ENCODE peak calls at places on chromosome 6, in six cellular contexts. One of them, this sample, is unnamed.

GRCh38 chr6:137849709-137850093 is 17.4 kb upstream of the TNFAIP3 start:
- DNase-seq in NCI-H1105: no peak
- DNase-seq in stimulated activated CD4-positive, alpha-beta T cell treated with anti-CD3 and anti-CD28 coated beads, Interleukin-4, amount 100 ng/mL, for 1 hour: no peak
- DNase-seq in H7: no peak
- DNase-seq in NCI-H1092 treated with DMSO at 0.1 percent for 48 hours: no peak
- DNase-seq in brain microvascular endothelial cell: no peak
- DNase-seq in this sample: peak

GRCh38 chr6:154661751-154662150 is 71.5 kb upstream of the SCAF8 start:
- DNase-seq in NCI-H1092 treated with DMSO at 0.1 percent for 48 hours: no peak
- DNase-seq in brain microvascular endothelial cell: no peak
- DNase-seq in NCI-H1105: no peak
- DNase-seq in H7: no peak
- DNase-seq in stimulated activated CD4-positive, alpha-beta T cell treated with anti-CD3 and anti-CD28 coated beads, Interleukin-4, amount 100 ng/mL, for 1 hour: no peak
- DNase-seq in this sample: no peak

GRCh38 chr6:141675957-141676356 is 456.8 kb upstream of the GJE1 start:
- DNase-seq in NCI-H1105: no peak
- DNase-seq in brain microvascular endothelial cell: no peak
- DNase-seq in NCI-H1092 treated with DMSO at 0.1 percent for 48 hours: peak
- DNase-seq in H7: no peak
- DNase-seq in stimulated activated CD4-positive, alpha-beta T cell treated with anti-CD3 and anti-CD28 coated beads, Interleukin-4, amount 100 ng/mL, for 1 hour: no peak
- DNase-seq in this sample: peak

GRCh38 chr6:49264909-49265308 is 198.1 kb downstream of the MMUT start:
- DNase-seq in NCI-H1092 treated with DMSO at 0.1 percent for 48 hours: no peak
- DNase-seq in stimulated activated CD4-positive, alpha-beta T cell treated with anti-CD3 and anti-CD28 coated beads, Interleukin-4, amount 100 ng/mL, for 1 hour: no peak
- DNase-seq in NCI-H1105: peak
- DNase-seq in brain microvascular endothelial cell: no peak
- DNase-seq in H7: no peak
- DNase-seq in this sample: no peak

GRCh38 chr6:33988121-33989015 is 157.5 kb downstream of the GRM4 start:
- DNase-seq in NCI-H1105: peak
- DNase-seq in stimulated activated CD4-positive, alpha-beta T cell treated with anti-CD3 and anti-CD28 coated beads, Interleukin-4, amount 100 ng/mL, for 1 hour: no peak
- DNase-seq in H7: no peak
- DNase-seq in NCI-H1092 treated with DMSO at 0.1 percent for 48 hours: peak
- DNase-seq in brain microvascular endothelial cell: no peak
- DNase-seq in this sample: no peak

GRCh38 chr6:84052204-84052882 is 18.8 kb downstream of the MRAP2 start:
- DNase-seq in brain microvascular endothelial cell: peak
- DNase-seq in NCI-H1105: peak
- DNase-seq in stimulated activated CD4-positive, alpha-beta T cell treated with anti-CD3 and anti-CD28 coated beads, Interleukin-4, amount 100 ng/mL, for 1 hour: no peak
- DNase-seq in NCI-H1092 treated with DMSO at 0.1 percent for 48 hours: peak
- DNase-seq in H7: peak
- DNase-seq in this sample: peak

GRCh38 chr6:26388441-26388840 is 5.5 kb downstream of the BTN2A2 start:
- DNase-seq in NCI-H1092 treated with DMSO at 0.1 percent for 48 hours: no peak
- DNase-seq in H7: no peak
- DNase-seq in NCI-H1105: no peak
- DNase-seq in brain microvascular endothelial cell: peak
- DNase-seq in stimulated activated CD4-positive, alpha-beta T cell treated with anti-CD3 and anti-CD28 coated beads, Interleukin-4, amount 100 ng/mL, for 1 hour: no peak
- DNase-seq in this sample: no peak

GRCh38 chr6:142605922-142606321 is 304.1 kb downstream of the ADGRG6 start:
- DNase-seq in NCI-H1092 treated with DMSO at 0.1 percent for 48 hours: no peak
- DNase-seq in NCI-H1105: no peak
- DNase-seq in brain microvascular endothelial cell: peak
- DNase-seq in H7: no peak
- DNase-seq in stimulated activated CD4-positive, alpha-beta T cell treated with anti-CD3 and anti-CD28 coated beads, Interleukin-4, amount 100 ng/mL, for 1 hour: no peak
- DNase-seq in this sample: peak

This sample was measured in cardiac fibroblast.